ENCODE peak calls at places on chromosomes 1 and 21, in five cellular contexts. One of them, this sample, is unnamed.

GRCh38 chr21:44700101-44701022 is 3.4 kb downstream of the KRTAP10-12 start:
- DNase-seq in lower leg skin: no peak
- DNase-seq in nephron progenitor cell: no peak
- DNase-seq in fibroblast of mammary gland: no peak
- DNase-seq in mammary epithelial cell: no peak
- DNase-seq in this sample: no peak

GRCh38 chr21:46121286-46122221 is 23.6 kb downstream of the COL6A2 start:
- DNase-seq in lower leg skin: no peak
- DNase-seq in nephron progenitor cell: peak
- DNase-seq in fibroblast of mammary gland: peak
- DNase-seq in mammary epithelial cell: no peak
- DNase-seq in this sample: peak

GRCh38 chr1:211335507-211336157 is 9.0 kb downstream of the TRAF5 start:
- DNase-seq in lower leg skin: no peak
- DNase-seq in nephron progenitor cell: no peak
- DNase-seq in fibroblast of mammary gland: no peak
- DNase-seq in mammary epithelial cell: no peak
- DNase-seq in this sample: no peak

GRCh38 chr1:242454262-242455051 is 70.0 kb downstream of the PLD5 start:
- DNase-seq in lower leg skin: no peak
- DNase-seq in nephron progenitor cell: peak
- DNase-seq in fibroblast of mammary gland: peak
- DNase-seq in mammary epithelial cell: peak
- DNase-seq in this sample: no peak

GRCh38 chr1:200224315-200224714 is 185.5 kb downstream of the ZNF281 start:
- DNase-seq in lower leg skin: no peak
- DNase-seq in nephron progenitor cell: no peak
- DNase-seq in fibroblast of mammary gland: peak
- DNase-seq in mammary epithelial cell: peak
- DNase-seq in this sample: no peak

GRCh38 chr1:224333939-224334701 is 4.1 kb upstream of the NVL start:
- DNase-seq in lower leg skin: no peak
- DNase-seq in nephron progenitor cell: no peak
- DNase-seq in fibroblast of mammary gland: peak
- DNase-seq in mammary epithelial cell: peak
- DNase-seq in this sample: no peak

GRCh38 chr1:2785631-2786328 is 15.7 kb downstream of the TTC34 start:
- DNase-seq in lower leg skin: no peak
- DNase-seq in nephron progenitor cell: no peak
- DNase-seq in fibroblast of mammary gland: no peak
- DNase-seq in mammary epithelial cell: no peak
- DNase-seq in this sample: no peak

GRCh38 chr1:62424412-62424811 is 12.4 kb upstream of the USP1 start:
- DNase-seq in lower leg skin: no peak
- DNase-seq in nephron progenitor cell: no peak
- DNase-seq in fibroblast of mammary gland: peak
- DNase-seq in mammary epithelial cell: no peak
- DNase-seq in this sample: no peak

GRCh38 chr1:18532390-18533170 is 51.9 kb downstream of the KLHDC7A start:
- DNase-seq in lower leg skin: peak
- DNase-seq in nephron progenitor cell: no peak
- DNase-seq in fibroblast of mammary gland: no peak
- DNase-seq in mammary epithelial cell: no peak
- DNase-seq in this sample: no peak

GRCh38 chr1:181479137-181479745 is 4.1 kb upstream of the CACNA1E start:
- DNase-seq in lower leg skin: no peak
- DNase-seq in nephron progenitor cell: peak
- DNase-seq in fibroblast of mammary gland: peak
- DNase-seq in mammary epithelial cell: peak
- DNase-seq in this sample: no peak

GRCh38 chr1:37691497-37692077 is 729 bp upstream of the CDCA8 start:
- DNase-seq in lower leg skin: peak
- DNase-seq in nephron progenitor cell: no peak
- DNase-seq in fibroblast of mammary gland: peak
- DNase-seq in mammary epithelial cell: peak
- DNase-seq in this sample: peak

GRCh38 chr1:32992489-32993214 is 28.0 kb upstream of the RNF19B start:
- DNase-seq in lower leg skin: peak
- DNase-seq in nephron progenitor cell: peak
- DNase-seq in fibroblast of mammary gland: peak
- DNase-seq in mammary epithelial cell: peak
- DNase-seq in this sample: peak

DNA sequence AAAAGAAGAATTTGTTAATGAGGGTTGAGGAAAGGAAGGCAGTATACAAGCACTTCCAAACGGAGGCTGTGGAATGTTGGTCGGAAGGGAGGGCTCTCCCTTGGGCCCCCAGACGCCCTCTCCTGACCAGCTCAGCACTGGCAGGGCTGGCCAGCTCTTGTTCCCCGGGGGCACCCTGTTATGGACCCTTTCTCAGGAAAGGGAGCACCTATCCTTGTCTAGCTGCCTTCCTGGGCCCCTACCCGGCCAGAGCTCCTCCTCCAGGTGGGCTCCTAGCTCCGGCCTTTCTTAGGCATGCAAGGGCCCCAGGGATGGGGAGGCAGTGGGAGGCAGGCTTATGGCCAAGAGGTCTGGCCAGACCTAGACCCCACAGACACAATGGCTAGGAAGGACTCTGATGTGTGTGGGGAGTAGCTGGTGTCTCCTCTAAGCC is 926 bp downstream of the BLACAT1 start:
- DNase-seq in lower leg skin: no peak
- DNase-seq in nephron progenitor cell: peak
- DNase-seq in fibroblast of mammary gland: no peak
- DNase-seq in mammary epithelial cell: no peak
- DNase-seq in this sample: no peak
- TF ChIP-seq CTCF in lower leg skin: no peak
- TF ChIP-seq CTCF in nephron progenitor cell: no peak
- TF ChIP-seq CTCF in fibroblast of mammary gland: no peak
- TF ChIP-seq CTCF in mammary epithelial cell: no peak
- TF ChIP-seq CTCF in this sample: no peak

DNA sequence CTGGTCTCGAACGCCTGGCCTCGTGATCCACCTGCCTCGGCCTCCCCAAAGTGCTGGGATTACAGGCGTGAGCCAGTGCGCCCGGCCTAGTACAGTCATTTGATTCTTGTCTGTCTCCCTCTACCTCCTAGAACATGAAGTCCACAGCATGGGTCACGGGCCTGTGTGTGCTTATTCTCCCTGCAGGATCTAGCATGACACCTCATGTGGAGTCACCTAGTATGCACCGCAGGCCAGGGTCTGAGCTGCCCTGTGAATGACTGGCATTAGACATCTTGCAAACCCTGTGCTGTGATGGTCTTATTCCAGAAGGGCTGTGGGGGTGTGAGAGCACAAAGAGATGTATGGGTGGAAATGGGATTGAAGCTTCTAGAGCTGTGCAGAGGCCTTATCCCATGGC is 133.2 kb downstream of the GALNT2 start:
- DNase-seq in lower leg skin: no peak
- DNase-seq in nephron progenitor cell: no peak
- DNase-seq in fibroblast of mammary gland: no peak
- DNase-seq in mammary epithelial cell: no peak
- DNase-seq in this sample: no peak
- TF ChIP-seq CTCF in lower leg skin: no peak
- TF ChIP-seq CTCF in nephron progenitor cell: no peak
- TF ChIP-seq CTCF in fibroblast of mammary gland: no peak
- TF ChIP-seq CTCF in mammary epithelial cell: no peak
- TF ChIP-seq CTCF in this sample: no peak

DNA sequence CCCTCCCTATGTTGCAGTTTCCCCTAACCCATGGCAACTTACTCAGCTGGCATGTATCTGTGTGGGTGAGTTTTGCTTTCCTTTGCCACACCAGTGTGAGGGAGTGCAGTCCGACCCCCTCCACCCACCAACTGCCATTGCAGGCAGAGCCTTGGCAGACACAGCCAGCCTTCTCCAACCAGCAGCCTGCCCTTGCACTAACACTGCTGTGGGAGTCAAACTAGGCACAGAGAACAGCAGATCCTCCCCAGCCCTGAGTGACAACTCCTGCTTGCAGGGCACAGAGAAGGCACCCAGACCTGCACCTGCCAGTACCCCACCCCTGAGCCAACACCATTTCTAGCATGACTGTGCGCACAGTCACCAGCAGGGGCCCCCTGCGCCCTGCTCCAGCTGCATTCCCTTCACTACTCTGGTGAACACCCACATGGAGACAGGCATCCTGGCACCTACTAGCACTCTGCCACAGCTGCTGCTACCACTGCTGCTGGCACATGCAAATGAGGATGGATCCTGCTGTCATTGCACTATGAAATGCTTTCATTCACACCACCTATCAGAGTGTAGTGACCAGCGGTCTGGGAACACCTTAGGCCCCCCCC is 98.4 kb downstream of the MAGI3 start:
- DNase-seq in lower leg skin: no peak
- DNase-seq in nephron progenitor cell: no peak
- DNase-seq in fibroblast of mammary gland: no peak
- DNase-seq in mammary epithelial cell: peak
- DNase-seq in this sample: no peak
- TF ChIP-seq CTCF in lower leg skin: no peak
- TF ChIP-seq CTCF in nephron progenitor cell: no peak
- TF ChIP-seq CTCF in fibroblast of mammary gland: no peak
- TF ChIP-seq CTCF in mammary epithelial cell: no peak
- TF ChIP-seq CTCF in this sample: no peak

DNA sequence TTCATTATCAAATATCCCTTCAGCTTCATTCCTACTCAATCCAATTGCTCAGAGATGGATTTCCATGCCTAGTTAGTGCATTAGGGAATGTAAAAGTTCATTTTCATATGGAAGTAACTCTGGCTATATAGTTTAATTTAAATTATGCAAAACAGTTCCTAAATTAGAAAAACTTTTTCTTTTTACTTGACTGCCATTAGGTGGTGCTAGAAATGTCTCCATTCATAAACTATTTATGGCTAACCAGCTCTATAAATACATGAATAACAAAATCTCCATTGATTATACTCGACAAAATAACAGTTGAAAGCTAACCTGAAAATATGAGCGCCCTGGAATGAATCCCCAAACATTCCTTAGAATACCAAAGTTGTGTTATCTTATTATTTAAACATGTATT is 311.4 kb downstream of the USH2A start:
- DNase-seq in lower leg skin: no peak
- DNase-seq in nephron progenitor cell: no peak
- DNase-seq in fibroblast of mammary gland: peak
- DNase-seq in mammary epithelial cell: no peak
- DNase-seq in this sample: no peak
- TF ChIP-seq CTCF in lower leg skin: no peak
- TF ChIP-seq CTCF in nephron progenitor cell: no peak
- TF ChIP-seq CTCF in fibroblast of mammary gland: peak
- TF ChIP-seq CTCF in mammary epithelial cell: no peak
- TF ChIP-seq CTCF in this sample: no peak

GRCh38 chr1:183922197-183922596 is 115.3 kb downstream of the COLGALT2 start:
- DNase-seq in lower leg skin: no peak
- DNase-seq in nephron progenitor cell: no peak
- DNase-seq in fibroblast of mammary gland: no peak
- DNase-seq in mammary epithelial cell: no peak
- DNase-seq in this sample: no peak
- TF ChIP-seq CTCF in lower leg skin: no peak
- TF ChIP-seq CTCF in nephron progenitor cell: no peak
- TF ChIP-seq CTCF in fibroblast of mammary gland: peak
- TF ChIP-seq CTCF in mammary epithelial cell: peak
- TF ChIP-seq CTCF in this sample: no peak

GRCh38 chr21:23936224-23936623 is 1671.1 kb downstream of the MRPL39 start:
- DNase-seq in lower leg skin: no peak
- DNase-seq in nephron progenitor cell: no peak
- DNase-seq in fibroblast of mammary gland: peak
- DNase-seq in mammary epithelial cell: no peak
- DNase-seq in this sample: no peak
- TF ChIP-seq CTCF in lower leg skin: no peak
- TF ChIP-seq CTCF in nephron progenitor cell: peak
- TF ChIP-seq CTCF in fibroblast of mammary gland: no peak
- TF ChIP-seq CTCF in mammary epithelial cell: no peak
- TF ChIP-seq CTCF in this sample: no peak

GRCh38 chr1:55888685-55889317 is 673.6 kb upstream of the USP24 start:
- DNase-seq in lower leg skin: no peak
- DNase-seq in nephron progenitor cell: no peak
- DNase-seq in fibroblast of mammary gland: no peak
- DNase-seq in mammary epithelial cell: no peak
- DNase-seq in this sample: no peak

GRCh38 chr1:55894521-55894920 is 679.4 kb upstream of the USP24 start:
- DNase-seq in lower leg skin: no peak
- DNase-seq in nephron progenitor cell: no peak
- DNase-seq in fibroblast of mammary gland: peak
- DNase-seq in mammary epithelial cell: no peak
- DNase-seq in this sample: no peak

GRCh38 chr1:55896210-55896609 is 681.0 kb upstream of the USP24 start:
- DNase-seq in lower leg skin: no peak
- DNase-seq in nephron progenitor cell: no peak
- DNase-seq in fibroblast of mammary gland: no peak
- DNase-seq in mammary epithelial cell: no peak
- DNase-seq in this sample: no peak

GRCh38 chr1:55898191-55898590 is 681.2 kb downstream of the PLPP3 start:
- DNase-seq in lower leg skin: no peak
- DNase-seq in nephron progenitor cell: no peak
- DNase-seq in fibroblast of mammary gland: peak
- DNase-seq in mammary epithelial cell: peak
- DNase-seq in this sample: no peak

DNA sequence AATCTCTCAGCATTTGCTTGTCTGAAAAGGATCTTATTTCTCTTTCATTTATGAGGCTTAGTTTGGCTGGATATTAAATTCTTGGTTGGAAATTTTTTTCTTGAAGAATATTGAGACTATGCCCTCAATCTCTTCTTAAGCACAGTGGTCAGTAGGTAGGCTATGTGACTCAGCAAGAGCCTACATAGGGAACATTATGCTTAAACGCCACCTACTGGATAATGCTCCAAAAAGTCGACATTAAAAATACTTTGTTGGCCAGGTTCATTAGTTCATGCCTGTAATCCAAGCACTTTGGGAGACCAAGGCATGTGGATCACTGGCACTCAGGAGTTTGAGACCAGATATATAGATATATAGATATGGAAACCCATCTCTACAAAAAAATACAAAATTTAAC is 678.0 kb upstream of the USP24 start:
- DNase-seq in lower leg skin: no peak
- DNase-seq in nephron progenitor cell: no peak
- DNase-seq in fibroblast of mammary gland: peak
- DNase-seq in mammary epithelial cell: peak
- DNase-seq in this sample: no peak
- TF ChIP-seq CTCF in lower leg skin: no peak
- TF ChIP-seq CTCF in nephron progenitor cell: peak
- TF ChIP-seq CTCF in fibroblast of mammary gland: peak
- TF ChIP-seq CTCF in mammary epithelial cell: peak
- TF ChIP-seq CTCF in this sample: no peak

GRCh38 chr1:39854314-39854713 is 29.0 kb downstream of the TRIT1 start:
- DNase-seq in lower leg skin: no peak
- DNase-seq in nephron progenitor cell: no peak
- DNase-seq in fibroblast of mammary gland: no peak
- DNase-seq in mammary epithelial cell: no peak
- DNase-seq in this sample: no peak

GRCh38 chr1:39854738-39855137 is 28.6 kb downstream of the TRIT1 start:
- DNase-seq in lower leg skin: no peak
- DNase-seq in nephron progenitor cell: no peak
- DNase-seq in fibroblast of mammary gland: no peak
- DNase-seq in mammary epithelial cell: no peak
- DNase-seq in this sample: no peak

GRCh38 chr1:39858315-39858714 is 25.0 kb downstream of the TRIT1 start:
- DNase-seq in lower leg skin: no peak
- DNase-seq in nephron progenitor cell: no peak
- DNase-seq in fibroblast of mammary gland: no peak
- DNase-seq in mammary epithelial cell: no peak
- DNase-seq in this sample: no peak

GRCh38 chr1:39859859-39860812 is 23.2 kb downstream of the TRIT1 start:
- DNase-seq in lower leg skin: no peak
- DNase-seq in nephron progenitor cell: no peak
- DNase-seq in fibroblast of mammary gland: no peak
- DNase-seq in mammary epithelial cell: no peak
- DNase-seq in this sample: no peak

GRCh38 chr1:39857479-39857878 is 25.8 kb downstream of the TRIT1 start:
- DNase-seq in lower leg skin: no peak
- DNase-seq in nephron progenitor cell: no peak
- DNase-seq in fibroblast of mammary gland: no peak
- DNase-seq in mammary epithelial cell: no peak
- DNase-seq in this sample: no peak
- TF ChIP-seq CTCF in lower leg skin: no peak
- TF ChIP-seq CTCF in nephron progenitor cell: no peak
- TF ChIP-seq CTCF in fibroblast of mammary gland: no peak
- TF ChIP-seq CTCF in mammary epithelial cell: no peak
- TF ChIP-seq CTCF in this sample: no peak

This sample was measured in omental fat pad.